ENCODE peak calls at places on chromosomes 11 and 22, in five cellular contexts. F is nephron progenitor cell; J is GM13976; V is stimulated activated CD4-positive, alpha-beta T cell treated with anti-CD3 and anti-CD28 coated beads, Interleukin-1b, Interleukin-23, amount 100 ng/mL, for 4 hours; L is EH. K is an unnamed sample.
A peak's percentile ranks its signal among the peaks of the same experiment; 100 is the strongest.

GRCh38 chr11:114653148-114653547 is 25.2 kb upstream of the NXPE2 start:
- DNase-seq in L (no peak), F (no peak), J (no peak), V (no peak), K (no peak)

GRCh38 chr11:45647329-45647728 is 18.1 kb downstream of the CHST1 start:
- DNase-seq in L (no peak), J (no peak), V (no peak), F (no peak), K (no peak)

GRCh38 chr11:119108151-119108856 is 1.2 kb downstream of the C2CD2L start:
- DNase-seq in F (no peak), V (no peak), J (peak; percentile 60), L (peak; percentile 51), K (peak; percentile 58)

GRCh38 chr11:74577624-74578396 is 14.6 kb upstream of the POLD3 start:
- DNase-seq in L (peak; percentile 31), V (no peak), F (no peak), J (no peak), K (no peak)

GRCh38 chr11:12287009-12287373 is 90.4 kb upstream of the PARVA start:
- DNase-seq in J (peak; percentile 3), F (no peak), L (peak; percentile 99), V (no peak), K (peak; percentile 32)

GRCh38 chr11:47997063-47998053 is 17.0 kb downstream of the PTPRJ start:
- DNase-seq in J (no peak), F (no peak), L (no peak), V (no peak), K (no peak)

GRCh38 chr11:94275961-94276360 is 28.4 kb upstream of the IZUMO1R start:
- DNase-seq in J (no peak), V (no peak), L (no peak), F (no peak), K (no peak)

GRCh38 chr22:22143448-22143847 is 101.1 kb upstream of the VPREB1 start:
- DNase-seq in L (no peak), V (no peak), F (no peak), J (no peak), K (no peak)

GRCh38 chr22:24010018-24010391 is 1.1 kb upstream of the CABIN1 start:
- DNase-seq in J (no peak), V (no peak), L (no peak), F (no peak), K (no peak)

GRCh38 chr11:112300094-112300786 is 39.6 kb upstream of the PLET1 start:
- DNase-seq in V (no peak), F (no peak), J (no peak), L (no peak), K (no peak)

GRCh38 chr11:71244116-71244815 is 8.1 kb downstream of the SHANK2 start:
- DNase-seq in V (no peak), L (peak; percentile 54), F (no peak), J (no peak), K (no peak)

GRCh38 chr11:134069426-134069921 is 602 bp downstream of the JAM3 start:
- DNase-seq in L (peak; percentile 46), F (peak; percentile 60), V (no peak), J (no peak), K (no peak)

K was measured in lung.